ENCODE peak calls at places on chromosomes 11 and 22, in four cellular contexts. One of them, this sample, is unnamed.

GRCh38 chr11:8871283-8871775 is 39.7 kb upstream of the AKIP1 start:
- DNase-seq in nephron progenitor cell: peak; percentile 71
- DNase-seq in endodermal cell: peak; percentile 86
- DNase-seq in lower leg skin: peak; percentile 90
- DNase-seq in this sample: peak; percentile 82

GRCh38 chr11:82533628-82534353 is 199.9 kb downstream of the FAM181B start:
- DNase-seq in nephron progenitor cell: no peak
- DNase-seq in endodermal cell: no peak
- DNase-seq in lower leg skin: no peak
- DNase-seq in this sample: no peak

GRCh38 chr22:45217806-45218205 is 22.9 kb downstream of the KIAA0930 start:
- DNase-seq in nephron progenitor cell: no peak
- DNase-seq in endodermal cell: no peak
- DNase-seq in lower leg skin: no peak
- DNase-seq in this sample: no peak

GRCh38 chr22:25403752-25404471 is 160.6 kb upstream of the GRK3 start:
- DNase-seq in nephron progenitor cell: peak; percentile 28
- DNase-seq in endodermal cell: peak; percentile 72
- DNase-seq in lower leg skin: no peak
- DNase-seq in this sample: no peak

GRCh38 chr22:24969588-24970301 is 17.2 kb downstream of the KIAA1671 start:
- DNase-seq in nephron progenitor cell: no peak
- DNase-seq in endodermal cell: peak; percentile 70
- DNase-seq in lower leg skin: no peak
- DNase-seq in this sample: no peak

GRCh38 chr11:830295-831131 is 2.2 kb upstream of the CD151 start:
- DNase-seq in nephron progenitor cell: peak; percentile 90
- DNase-seq in endodermal cell: peak; percentile 96
- DNase-seq in lower leg skin: no peak
- DNase-seq in this sample: no peak

GRCh38 chr11:623349-623869 is 1.3 kb downstream of the CDHR5 start:
- DNase-seq in nephron progenitor cell: no peak
- DNase-seq in endodermal cell: no peak
- DNase-seq in lower leg skin: no peak
- DNase-seq in this sample: no peak

GRCh38 chr11:70505761-70506657 is 107.7 kb downstream of the CTTN start:
- DNase-seq in nephron progenitor cell: no peak
- DNase-seq in endodermal cell: no peak
- DNase-seq in lower leg skin: no peak
- DNase-seq in this sample: no peak

GRCh38 chr11:77215106-77215505 is 86.4 kb downstream of the GDPD4 start:
- DNase-seq in nephron progenitor cell: no peak
- DNase-seq in endodermal cell: no peak
- DNase-seq in lower leg skin: no peak
- DNase-seq in this sample: no peak

GRCh38 chr22:45878051-45878764 is 98.8 kb downstream of the WNT7B start:
- DNase-seq in nephron progenitor cell: peak; percentile 40
- DNase-seq in endodermal cell: peak; percentile 79
- DNase-seq in lower leg skin: peak; percentile 75
- DNase-seq in this sample: peak; percentile 64

GRCh38 chr11:65113839-65114238 is 2.2 kb downstream of the TM7SF2 start:
- DNase-seq in nephron progenitor cell: no peak
- DNase-seq in endodermal cell: no peak
- DNase-seq in lower leg skin: no peak
- DNase-seq in this sample: no peak

GRCh38 chr22:47163481-47163875 is 401.0 kb downstream of the TBC1D22A start:
- DNase-seq in nephron progenitor cell: no peak
- DNase-seq in endodermal cell: peak; percentile 32
- DNase-seq in lower leg skin: no peak
- DNase-seq in this sample: peak; percentile 56

GRCh38 chr11:57432714-57433163 is 5.8 kb upstream of the SLC43A3 start:
- DNase-seq in nephron progenitor cell: no peak
- DNase-seq in endodermal cell: no peak
- DNase-seq in lower leg skin: no peak
- DNase-seq in this sample: no peak

GRCh38 chr11:119680899-119681370 is 48.1 kb downstream of the NECTIN1 start:
- DNase-seq in nephron progenitor cell: no peak
- DNase-seq in endodermal cell: no peak
- DNase-seq in lower leg skin: no peak
- DNase-seq in this sample: no peak

GRCh38 chr22:24433868-24434471 is 6.6 kb downstream of the ADORA2A start:
- DNase-seq in nephron progenitor cell: no peak
- DNase-seq in endodermal cell: peak; percentile 30
- DNase-seq in lower leg skin: no peak
- DNase-seq in this sample: no peak

GRCh38 chr11:5967708-5968107 is 586 bp downstream of the OR56A5 start:
- DNase-seq in nephron progenitor cell: no peak
- DNase-seq in endodermal cell: no peak
- DNase-seq in lower leg skin: no peak
- DNase-seq in this sample: no peak

GRCh38 chr11:41256060-41256459 is 203.4 kb downstream of the LRRC4C start:
- DNase-seq in nephron progenitor cell: no peak
- DNase-seq in endodermal cell: no peak
- DNase-seq in lower leg skin: no peak
- DNase-seq in this sample: no peak

GRCh38 chr11:123653997-123654565 is 343 bp downstream of the SCN3B start:
- DNase-seq in nephron progenitor cell: peak; percentile 79
- DNase-seq in endodermal cell: peak; percentile 89
- DNase-seq in lower leg skin: peak; percentile 86
- DNase-seq in this sample: peak; percentile 71

GRCh38 chr11:71204294-71204693 is 48.1 kb downstream of the SHANK2 start:
- DNase-seq in nephron progenitor cell: no peak
- DNase-seq in endodermal cell: no peak
- DNase-seq in lower leg skin: no peak
- DNase-seq in this sample: no peak

GRCh38 chr11:71537537-71537936 is 288 bp upstream of the KRTAP5-8 start:
- DNase-seq in nephron progenitor cell: no peak
- DNase-seq in endodermal cell: no peak
- DNase-seq in lower leg skin: no peak
- DNase-seq in this sample: no peak

GRCh38 chr22:48897959-48898358 is 929.7 kb downstream of the BRD1 start:
- DNase-seq in nephron progenitor cell: no peak
- DNase-seq in endodermal cell: no peak
- DNase-seq in lower leg skin: peak; percentile 54
- DNase-seq in this sample: no peak

GRCh38 chr11:2498750-2499149 is 53.9 kb downstream of the KCNQ1 start:
- DNase-seq in nephron progenitor cell: no peak
- DNase-seq in endodermal cell: no peak
- DNase-seq in lower leg skin: no peak
- DNase-seq in this sample: no peak

GRCh38 chr11:59891781-59892181 is 13.2 kb downstream of the OOSP3 start:
- DNase-seq in nephron progenitor cell: peak; percentile 56
- DNase-seq in endodermal cell: peak; percentile 87
- DNase-seq in lower leg skin: no peak
- DNase-seq in this sample: no peak

GRCh38 chr11:132054822-132055221 is 684.4 kb downstream of the NTM start:
- DNase-seq in nephron progenitor cell: no peak
- DNase-seq in endodermal cell: no peak
- DNase-seq in lower leg skin: no peak
- DNase-seq in this sample: no peak

GRCh38 chr11:12285811-12286222 is 91.6 kb upstream of the PARVA start:
- DNase-seq in nephron progenitor cell: no peak
- DNase-seq in endodermal cell: no peak
- DNase-seq in lower leg skin: peak; percentile 74
- DNase-seq in this sample: peak; percentile 43

GRCh38 chr22:49917997-49918910 is at the start of the genes ALG12 and CRELD2:
- DNase-seq in nephron progenitor cell: peak; percentile 98
- DNase-seq in endodermal cell: peak; percentile 99
- DNase-seq in lower leg skin: peak; percentile 100
- DNase-seq in this sample: peak; percentile 99

GRCh38 chr11:763073-763463 is 14.2 kb downstream of the GATD1 start:
- DNase-seq in nephron progenitor cell: no peak
- DNase-seq in endodermal cell: peak; percentile 85
- DNase-seq in lower leg skin: peak; percentile 78
- DNase-seq in this sample: no peak

GRCh38 chr11:498297-499181 is 8.5 kb downstream of the RNH1 start:
- DNase-seq in nephron progenitor cell: no peak
- DNase-seq in endodermal cell: peak; percentile 33
- DNase-seq in lower leg skin: peak; percentile 82
- DNase-seq in this sample: no peak

GRCh38 chr11:133934599-133935550 is 21.9 kb downstream of the IGSF9B start:
- DNase-seq in nephron progenitor cell: no peak
- DNase-seq in endodermal cell: peak; percentile 66
- DNase-seq in lower leg skin: no peak
- DNase-seq in this sample: no peak

GRCh38 chr22:45997077-45997774 is 20.3 kb upstream of the WNT7B start:
- DNase-seq in nephron progenitor cell: peak; percentile 54
- DNase-seq in endodermal cell: no peak
- DNase-seq in lower leg skin: peak; percentile 96
- DNase-seq in this sample: peak; percentile 91

GRCh38 chr22:26550498-26551033 is 38.3 kb upstream of the TFIP11 start:
- DNase-seq in nephron progenitor cell: no peak
- DNase-seq in endodermal cell: peak; percentile 65
- DNase-seq in lower leg skin: no peak
- DNase-seq in this sample: no peak

This sample was measured in suprapubic skin.